ENCODE peak calls at places on chromosomes 16 and 17, in eight cellular contexts. D, I, F, H, Q, P, Z and S are unnamed samples.

GRCh38 chr17:31674717-31675349 is 184.2 kb downstream of the COPRS start:
- DNase-seq in I (no peak), P (peak; percentile 80), Q (no peak), H (no peak), Z (no peak), F (no peak), D (no peak), S (peak; percentile 63)

GRCh38 chr17:76416899-76417298 is 32.5 kb downstream of the SPHK1 start:
- DNase-seq in H (no peak), D (no peak), Z (no peak), F (no peak), P (no peak), I (no peak), Q (no peak), S (no peak)

GRCh38 chr17:72205357-72205756 is 84.5 kb downstream of the SOX9 start:
- DNase-seq in P (no peak), Z (no peak), F (no peak), H (no peak), I (no peak), Q (no peak), D (no peak), S (no peak)

GRCh38 chr17:78141437-78142112 is 4.6 kb upstream of the C17orf99 start:
- DNase-seq in F (no peak), D (no peak), H (no peak), P (no peak), I (no peak), Z (no peak), Q (no peak), S (no peak)

GRCh38 chr17:40018211-40019121 is 3.2 kb downstream of the CSF3 start:
- DNase-seq in F (no peak), Z (no peak), P (no peak), H (no peak), Q (no peak), D (peak; percentile 29), I (no peak), S (no peak)

GRCh38 chr16:54180421-54181359 is 105.9 kb downstream of the IRX3 start:
- DNase-seq in Q (no peak), D (no peak), I (no peak), F (no peak), P (no peak), H (no peak), Z (no peak), S (no peak)

GRCh38 chr16:75250089-75250808 is 1.2 kb downstream of the BCAR1 start:
- DNase-seq in H (no peak), F (no peak), Q (peak; percentile 75), I (no peak), P (no peak), D (no peak), Z (no peak), S (no peak)

GRCh38 chr17:63138713-63139112 is 172.7 kb downstream of the TANC2 start:
- DNase-seq in D (no peak), H (no peak), Q (no peak), Z (no peak), P (peak; percentile 54), F (no peak), I (no peak), S (no peak)

GRCh38 chr17:2244545-2245525 is 58.8 kb downstream of the SMG6 start:
- DNase-seq in F (peak; percentile 83), P (peak; percentile 84), D (peak; percentile 50), H (peak; percentile 86), Q (peak; percentile 83), I (peak; percentile 49), Z (peak; percentile 95), S (peak; percentile 80)

GRCh38 chr17:42522798-42523278 is 13.2 kb upstream of the NAGLU start:
- DNase-seq in D (no peak), F (no peak), Z (no peak), Q (no peak), P (no peak), H (no peak), I (no peak), S (no peak)

GRCh38 chr16:57915267-57915666 is 55.7 kb downstream of the CNGB1 start:
- DNase-seq in F (no peak), D (no peak), Z (no peak), Q (no peak), P (no peak), H (no peak), I (no peak), S (no peak)

GRCh38 chr16:83110221-83110768 is 483.5 kb downstream of the CDH13 start:
- DNase-seq in Z (no peak), I (no peak), D (no peak), F (no peak), Q (no peak), H (no peak), P (no peak), S (no peak)

GRCh38 chr17:79798296-79799173 is 1.7 kb upstream of the CBX8 start:
- DNase-seq in H (no peak), Q (no peak), I (no peak), P (no peak), F (no peak), D (no peak), Z (peak; percentile 70), S (no peak)

GRCh38 chr16:27174007-27174406 is 29.3 kb upstream of the KDM8 start:
- DNase-seq in D (no peak), Q (no peak), H (peak; percentile 55), Z (peak; percentile 85), F (peak; percentile 70), P (no peak), I (no peak), S (no peak)

GRCh38 chr16:88387941-88388627 is 5.3 kb downstream of the ZNF469 start:
- DNase-seq in F (no peak), Q (no peak), D (no peak), I (no peak), Z (no peak), P (no peak), H (no peak), S (no peak)

GRCh38 chr17:28404007-28404406 is 2.0 kb downstream of the SLC46A1 start:
- DNase-seq in I (no peak), F (no peak), Z (no peak), P (no peak), D (no peak), H (no peak), Q (no peak), S (no peak)

GRCh38 chr16:13168091-13168572 is 266.7 kb downstream of the SHISA9 start:
- DNase-seq in F (no peak), H (no peak), D (no peak), P (no peak), Z (no peak), I (no peak), Q (no peak), S (no peak)

GRCh38 chr17:382644-383533 is 30.3 kb upstream of the RPH3AL start:
- DNase-seq in H (no peak), D (no peak), P (peak; percentile 67), I (no peak), Q (peak; percentile 83), Z (no peak), F (no peak), S (peak; percentile 88)

GRCh38 chr16:4327782-4328579 is 12.1 kb downstream of the GLIS2 start:
- DNase-seq in Z (peak; percentile 82), I (peak; percentile 53), D (no peak), P (peak; percentile 83), Q (peak; percentile 92), F (peak; percentile 54), H (peak; percentile 60), S (no peak)

GRCh38 chr17:50904522-50905459 is 38.6 kb upstream of the TOB1 start:
- DNase-seq in D (no peak), H (no peak), Z (no peak), P (no peak), Q (peak; percentile 22), F (no peak), I (no peak), S (no peak)

GRCh38 chr17:50014471-50015088 is 19.6 kb upstream of the DLX3 start:
- DNase-seq in P (no peak), H (no peak), I (no peak), Z (no peak), F (no peak), D (no peak), Q (no peak), S (no peak)

GRCh38 chr16:30084816-30085159 is 6.9 kb downstream of the TBX6 start:
- DNase-seq in D (no peak), H (no peak), I (no peak), P (no peak), Z (no peak), Q (no peak), F (no peak), S (no peak)

GRCh38 chr17:72388765-72389473 is 268.1 kb downstream of the SOX9 start:
- DNase-seq in Q (no peak), H (no peak), Z (no peak), D (no peak), I (no peak), F (no peak), P (peak; percentile 15), S (no peak)

GRCh38 chr17:72502111-72502939 is 381.5 kb downstream of the SOX9 start:
- DNase-seq in I (no peak), Q (no peak), Z (no peak), H (no peak), P (no peak), F (no peak), D (no peak), S (peak; percentile 35)

GRCh38 chr17:28216528-28216927 is 102.5 kb upstream of the TMEM97 start:
- DNase-seq in F (no peak), Z (no peak), D (no peak), H (no peak), Q (peak; percentile 50), I (no peak), P (peak; percentile 50), S (peak; percentile 41)

GRCh38 chr17:47324224-47325020 is 667 bp downstream of the EFCAB13 start:
- DNase-seq in H (peak; percentile 45), F (peak; percentile 49), D (no peak), Q (peak; percentile 34), P (no peak), Z (peak; percentile 87), I (no peak), S (no peak)

GRCh38 chr16:75593825-75594820 is 27.9 kb downstream of the GABARAPL2 start:
- DNase-seq in I (no peak), Z (peak; percentile 60), P (peak; percentile 50), D (peak; percentile 25), Q (no peak), H (no peak), F (no peak), S (peak; percentile 49)

GRCh38 chr16:8569650-8570338 is 20.5 kb downstream of the TMEM114 start:
- DNase-seq in I (no peak), H (no peak), Q (no peak), Z (no peak), F (no peak), P (no peak), D (no peak), S (no peak)

GRCh38 chr16:64540449-64540848 is 581.4 kb downstream of the CDH11 start:
- DNase-seq in D (no peak), H (no peak), Z (no peak), Q (no peak), I (no peak), P (no peak), F (no peak), S (no peak)

GRCh38 chr16:15993541-15993940 is 44.1 kb downstream of the ABCC1 start:
- DNase-seq in P (no peak), H (no peak), Q (no peak), F (no peak), I (no peak), D (no peak), Z (no peak), S (no peak)

GRCh38 chr16:3983081-3983520 is 102.6 kb upstream of the CREBBP start:
- DNase-seq in P (peak; percentile 53), H (peak; percentile 49), F (no peak), Z (peak; percentile 87), I (no peak), D (peak; percentile 73), Q (peak; percentile 78), S (peak; percentile 34)